ENCODE peak calls at places on chromosomes 5 and 9, in seven cellular contexts. J, X, R, Z, D, E and N are unnamed samples.

GRCh38 chr9:18770509-18770908 is 262.5 kb downstream of the SAXO1 start:
- DNase-seq in J (no peak), X (no peak), R (no peak), Z (no peak), D (no peak), E (no peak), N (peak)

GRCh38 chr9:112754578-112754977 is 4.0 kb downstream of the SNX30 start:
- DNase-seq in J (no peak), X (no peak), R (no peak), Z (no peak), D (peak), E (no peak), N (no peak)

GRCh38 chr5:36251218-36251617 is 9.5 kb upstream of the NADK2 start:
- DNase-seq in J (no peak), X (no peak), R (no peak), Z (no peak), D (no peak), E (no peak), N (no peak)

GRCh38 chr9:124213396-124213795 is 44.4 kb upstream of the NEK6 start:
- DNase-seq in J (no peak), X (no peak), R (no peak), Z (no peak), D (no peak), E (no peak), N (no peak)

GRCh38 chr9:89905628-89906338 is 301.0 kb downstream of the GADD45G start:
- DNase-seq in J (no peak), X (no peak), R (no peak), Z (no peak), D (no peak), E (no peak), N (no peak)

GRCh38 chr9:108844856-108845255 is 10.9 kb downstream of the ACTL7B start:
- DNase-seq in J (no peak), X (no peak), R (no peak), Z (no peak), D (no peak), E (no peak), N (no peak)

GRCh38 chr5:78563621-78564020 is 85.0 kb downstream of the LHFPL2 start:
- DNase-seq in J (no peak), X (no peak), R (no peak), Z (no peak), D (no peak), E (no peak), N (no peak)

GRCh38 chr5:73417307-73418035 is 31.1 kb downstream of the FOXD1 start:
- DNase-seq in J (no peak), X (no peak), R (no peak), Z (no peak), D (peak), E (peak), N (no peak)

GRCh38 chr9:133701981-133702797 is 36.0 kb downstream of the SARDH start:
- DNase-seq in J (peak), X (no peak), R (no peak), Z (no peak), D (no peak), E (peak), N (no peak)

GRCh38 chr9:109107402-109108240 is 12.1 kb downstream of the TMEM245 start:
- DNase-seq in J (peak), X (no peak), R (no peak), Z (no peak), D (peak), E (peak), N (peak)

GRCh38 chr9:76245518-76245917 is 148.7 kb downstream of the RFK start:
- DNase-seq in J (no peak), X (no peak), R (no peak), Z (no peak), D (no peak), E (no peak), N (no peak)

GRCh38 chr5:38420691-38421395 is 135.6 kb downstream of the LIFR start:
- DNase-seq in J (peak), X (peak), R (peak), Z (no peak), D (peak), E (peak), N (peak)

GRCh38 chr9:101737165-101737704 is 1.2 kb downstream of the GRIN3A start:
- DNase-seq in J (no peak), X (no peak), R (no peak), Z (peak), D (no peak), E (no peak), N (no peak)

GRCh38 chr5:143898381-143898780 is 86.4 kb downstream of the HMHB1 start:
- DNase-seq in J (no peak), X (no peak), R (no peak), Z (no peak), D (no peak), E (no peak), N (no peak)

GRCh38 chr5:166648736-166649135 is 1642.7 kb upstream of the WWC1 start:
- DNase-seq in J (no peak), X (no peak), R (no peak), Z (no peak), D (no peak), E (peak), N (no peak)